ENCODE peak calls at places on chromosome 14, in seven cellular contexts. T is psoas muscle, Z is fibroblast of villous mesenchyme, N is A549, L is AG04450, Q is PC-9, D is lower lobe of right lung. V is an unnamed sample.

GRCh38 chr14:57480044-57480443 is 13.6 kb downstream of the CCDC198 start:
- DNase-seq in N (no peak), Z (peak), L (no peak), Q (no peak), T (no peak), D (no peak), V (peak)

GRCh38 chr14:37558740-37559139 is 36.3 kb downstream of the FOXA1 start:
- DNase-seq in N (no peak), Z (no peak), Q (no peak), L (no peak), T (no peak), D (no peak), V (no peak)

GRCh38 chr14:86847176-86847575 is 1145.8 kb downstream of the GALC start:
- DNase-seq in Z (no peak), Q (no peak), D (no peak), L (no peak), N (no peak), T (no peak), V (no peak)

GRCh38 chr14:65153101-65153500 is 50.8 kb upstream of the MAX start:
- DNase-seq in Z (peak), L (no peak), N (no peak), Q (no peak), T (no peak), D (no peak), V (no peak)

GRCh38 chr14:76908834-76909233 is 82.6 kb downstream of the LRRC74A start:
- DNase-seq in Q (no peak), T (no peak), N (no peak), Z (no peak), D (peak), L (no peak), V (no peak)

GRCh38 chr14:58243790-58244555 is 670 bp upstream of the PSMA3 start:
- DNase-seq in D (no peak), Z (no peak), N (peak), Q (no peak), T (no peak), L (no peak), V (no peak)

GRCh38 chr14:105489607-105490317 is 1.3 kb upstream of the TEDC1 start:
- DNase-seq in N (peak), T (peak), L (peak), Q (peak), Z (peak), D (peak), V (peak)

GRCh38 chr14:101046071-101046470 is 142.5 kb upstream of the RTL1 start:
- DNase-seq in D (no peak), N (no peak), Q (no peak), L (no peak), Z (no peak), T (no peak), V (no peak)

GRCh38 chr14:53953828-53954550 is 2.6 kb downstream of the BMP4 start:
- DNase-seq in D (peak), N (peak), Z (peak), L (no peak), T (peak), Q (peak), V (no peak)

GRCh38 chr14:105026033-105026785 is 5.3 kb upstream of the CDCA4 start:
- DNase-seq in L (no peak), D (no peak), T (no peak), Q (no peak), N (no peak), Z (no peak), V (no peak)

GRCh38 chr14:86481105-86481504 is 951.2 kb downstream of the FLRT2 start:
- DNase-seq in L (no peak), Z (no peak), T (no peak), D (no peak), N (no peak), Q (no peak), V (no peak)

GRCh38 chr14:104599446-104599845 is 5.1 kb downstream of the TMEM179 start:
- DNase-seq in L (no peak), D (peak), N (no peak), Z (no peak), T (no peak), Q (no peak), V (no peak)

GRCh38 chr14:68408680-68409079 is 384.2 kb downstream of the ZFP36L1 start:
- DNase-seq in T (no peak), Z (peak), L (no peak), Q (no peak), N (no peak), D (no peak), V (no peak)

GRCh38 chr14:31487891-31488290 is at the start of gene GPR33:
- DNase-seq in Z (no peak), D (no peak), L (no peak), Q (no peak), T (no peak), N (no peak), V (no peak)

GRCh38 chr14:68292467-68293334 is 473.1 kb downstream of the RAD51B start:
- DNase-seq in Q (no peak), L (no peak), T (no peak), Z (peak), N (no peak), D (no peak), V (no peak)

GRCh38 chr14:39265741-39266588 is 32.2 kb downstream of the MIA2 start:
- DNase-seq in Z (peak), T (peak), D (no peak), Q (no peak), N (no peak), L (no peak), V (no peak)

GRCh38 chr14:50599700-50600444 is 39.9 kb downstream of the ATL1 start:
- DNase-seq in T (no peak), D (no peak), Z (peak), N (peak), Q (no peak), L (no peak), V (peak)

GRCh38 chr14:50362791-50363733 is 33.6 kb downstream of the CDKL1 start:
- DNase-seq in Z (no peak), D (no peak), N (no peak), L (no peak), T (no peak), Q (no peak), V (no peak)

GRCh38 chr14:66009104-66009503 is 477.1 kb upstream of the CCDC196 start:
- DNase-seq in T (no peak), L (no peak), Z (peak), Q (peak), D (no peak), N (peak), V (peak)

GRCh38 chr14:101557811-101558738 is 3.2 kb upstream of the DIO3 start:
- DNase-seq in L (no peak), N (no peak), D (peak), Q (peak), T (peak), Z (peak), V (no peak)

GRCh38 chr14:74244115-74244514 is 4.9 kb downstream of the VSX2 start:
- DNase-seq in N (no peak), Q (no peak), Z (no peak), T (no peak), D (no peak), L (no peak), V (no peak)

GRCh38 chr14:102594514-102595175 is 2.2 kb downstream of the RCOR1 start:
- DNase-seq in L (no peak), N (peak), Q (peak), D (peak), Z (peak), T (peak), V (no peak)

GRCh38 chr14:76489667-76490066 is 113.7 kb downstream of the ESRRB start:
- DNase-seq in T (no peak), D (no peak), Q (no peak), L (no peak), Z (no peak), N (no peak), V (no peak)

GRCh38 chr14:45201908-45202307 is 51.1 kb downstream of the MIS18BP1 start:
- DNase-seq in D (no peak), T (no peak), Z (peak), L (no peak), Q (no peak), N (no peak), V (no peak)

GRCh38 chr14:56686416-56686815 is 106.8 kb downstream of the TMEM260 start:
- DNase-seq in N (no peak), D (no peak), Q (no peak), Z (no peak), L (no peak), T (no peak), V (no peak)

GRCh38 chr14:104747876-104748275 is 5.1 kb upstream of the SIVA1 start:
- DNase-seq in N (no peak), T (peak), D (no peak), L (no peak), Q (no peak), Z (no peak), V (no peak)

GRCh38 chr14:61601923-61602732 is 93.2 kb upstream of the HIF1A start:
- DNase-seq in D (no peak), N (no peak), Z (peak), T (no peak), Q (no peak), L (no peak), V (no peak)

GRCh38 chr14:104171029-104171697 is 32.8 kb downstream of the KIF26A start:
- DNase-seq in Z (no peak), Q (peak), D (peak), L (no peak), T (no peak), N (no peak), V (no peak)

GRCh38 chr14:74362361-74362915 is 14.2 kb downstream of the VRTN start:
- DNase-seq in N (peak), D (peak), Q (peak), L (peak), T (peak), Z (peak), V (peak)

GRCh38 chr14:26841920-26842741 is 244.3 kb upstream of the NOVA1 start:
- DNase-seq in D (no peak), Z (peak), T (peak), L (peak), N (peak), Q (peak), V (peak)

GRCh38 chr14:32043624-32044023 is 33.5 kb upstream of the ARHGAP5 start:
- DNase-seq in T (no peak), N (no peak), Z (no peak), L (no peak), D (no peak), Q (no peak), V (no peak)

GRCh38 chr14:39229222-39229543 is 4.5 kb upstream of the MIA2 start:
- DNase-seq in D (no peak), L (no peak), N (no peak), T (no peak), Q (no peak), Z (no peak), V (no peak)

GRCh38 chr14:58078068-58078467 is 73.9 kb downstream of the ARMH4 start:
- DNase-seq in T (no peak), Q (no peak), Z (peak), D (no peak), L (peak), N (no peak), V (no peak)

GRCh38 chr14:54259821-54260220 is 137.0 kb upstream of the CDKN3 start:
- DNase-seq in L (no peak), Z (no peak), Q (no peak), D (no peak), T (no peak), N (no peak), V (no peak)

GRCh38 chr14:24274101-24274543 is 2.7 kb upstream of the RABGGTA start:
- DNase-seq in T (peak), N (no peak), D (no peak), Z (no peak), L (no peak), Q (peak), V (no peak)

GRCh38 chr14:55451398-55451797 is 11.0 kb upstream of the TBPL2 start:
- DNase-seq in T (no peak), D (no peak), L (no peak), Z (no peak), Q (no peak), N (no peak), V (no peak)

GRCh38 chr14:22850944-22851790 is 14.8 kb downstream of the MMP14 start:
- DNase-seq in N (no peak), Z (peak), D (peak), T (peak), Q (no peak), L (peak), V (peak)
- H3K4me3 ChIP-seq in N (no peak), Z (no peak), D (no peak), T (peak), Q (no peak), L (peak), V (no peak)

GRCh38 chr14:69569859-69570258 is 4.8 kb downstream of the CCDC177 start:
- DNase-seq in Q (no peak), D (no peak), N (no peak), L (no peak), Z (no peak), T (no peak), V (no peak)
- TF ChIP-seq CTCF in Q (no peak), D (no peak), N (no peak), L (no peak), Z (no peak), T (no peak), V (no peak)

GRCh38 chr14:20774258-20774657 is 6.1 kb downstream of the EDDM3B start:
- DNase-seq in N (no peak), Q (no peak), Z (no peak), D (no peak), T (no peak), L (no peak), V (no peak)
- H3K4me3 ChIP-seq in N (no peak), Q (no peak), Z (no peak), D (no peak), T (no peak), L (no peak), V (no peak)

DNA sequence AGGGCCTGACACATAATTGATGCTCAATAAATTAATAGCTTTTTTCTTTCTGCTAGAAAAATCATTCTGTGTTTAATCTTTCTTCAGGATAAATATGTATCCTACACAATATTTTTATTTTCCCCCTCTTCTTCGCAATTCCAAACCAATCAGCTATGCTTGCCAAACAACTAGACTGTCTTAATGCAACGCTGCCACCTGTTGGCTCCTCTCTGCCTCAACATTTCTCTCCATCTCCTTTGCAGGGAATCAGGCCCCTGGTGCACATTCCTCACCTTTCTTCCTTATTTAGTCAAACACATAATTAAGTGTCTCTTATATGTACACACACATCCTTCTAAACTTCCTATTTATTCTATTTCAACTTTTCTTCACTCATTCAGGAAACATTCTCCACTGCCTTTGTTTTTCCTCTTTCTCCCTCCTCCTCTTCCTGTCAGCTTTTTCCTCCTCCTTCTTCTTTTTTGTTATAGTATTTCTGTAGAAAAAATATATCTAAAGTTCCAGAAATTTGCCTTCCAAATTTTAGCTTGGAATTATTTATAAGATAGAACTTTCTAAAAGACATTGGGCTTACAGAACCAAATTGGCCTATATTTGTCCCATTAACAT is 406.0 kb downstream of the PRKD1 start:
- DNase-seq in T (no peak), Z (peak), Q (no peak), N (no peak), L (no peak), D (no peak), V (no peak)
- TF ChIP-seq CTCF in T (no peak), Z (peak), Q (peak), N (no peak), L (peak), D (no peak), V (peak)

DNA sequence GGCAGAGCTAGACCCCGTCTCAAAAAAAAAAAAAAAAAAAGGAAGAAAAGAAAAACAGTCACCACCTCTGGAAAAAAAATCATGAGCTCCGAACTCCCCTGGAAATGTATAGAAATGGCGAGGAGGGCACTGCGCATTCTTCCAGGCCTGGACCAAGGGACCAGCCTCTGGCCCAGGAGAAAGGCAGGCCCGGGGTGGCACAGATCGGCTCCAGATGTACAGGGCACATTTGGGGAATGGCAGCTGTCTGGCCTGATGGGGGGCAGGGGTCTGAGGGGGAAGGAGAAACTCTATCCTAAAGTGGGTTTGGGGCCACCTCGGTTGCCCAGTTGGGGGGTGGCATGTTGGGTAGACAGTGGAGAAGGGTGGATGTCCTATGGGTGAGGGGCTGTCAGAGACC is 46.0 kb upstream of the EML1 start:
- DNase-seq in L (no peak), N (no peak), T (no peak), D (peak), Z (no peak), Q (no peak), V (no peak)
- H3K4me3 ChIP-seq in L (no peak), N (no peak), T (no peak), D (no peak), Z (no peak), Q (no peak), V (no peak)

GRCh38 chr14:33699300-33699699 is 251.6 kb downstream of the EGLN3 start:
- DNase-seq in L (no peak), Z (no peak), T (no peak), N (no peak), D (no peak), Q (no peak), V (no peak)
- TF ChIP-seq CTCF in L (no peak), Z (no peak), T (no peak), N (no peak), D (no peak), Q (no peak), V (no peak)

GRCh38 chr14:69485701-69486100 is 1.2 kb downstream of the PLEKHD1 start:
- DNase-seq in Z (no peak), D (no peak), T (no peak), N (no peak), L (no peak), Q (no peak), V (no peak)

GRCh38 chr14:69483765-69484443 is 624 bp upstream of the PLEKHD1 start:
- DNase-seq in Q (peak), Z (peak), T (peak), D (no peak), N (peak), L (no peak), V (no peak)

GRCh38 chr14:69487226-69487625 is 2.7 kb downstream of the PLEKHD1 start:
- DNase-seq in D (no peak), L (no peak), T (no peak), N (no peak), Z (no peak), Q (no peak), V (no peak)

GRCh38 chr14:69484444-69485113 is at the start of gene PLEKHD1:
- DNase-seq in Z (no peak), N (peak), D (peak), L (no peak), T (no peak), Q (peak), V (no peak)

GRCh38 chr14:69485261-69485660 is 733 bp downstream of the PLEKHD1 start:
- DNase-seq in D (no peak), Z (no peak), T (no peak), Q (no peak), N (no peak), L (no peak), V (no peak)
- H3K4me3 ChIP-seq in D (peak), Z (no peak), T (no peak), Q (no peak), N (peak), L (no peak), V (no peak)

DNA sequence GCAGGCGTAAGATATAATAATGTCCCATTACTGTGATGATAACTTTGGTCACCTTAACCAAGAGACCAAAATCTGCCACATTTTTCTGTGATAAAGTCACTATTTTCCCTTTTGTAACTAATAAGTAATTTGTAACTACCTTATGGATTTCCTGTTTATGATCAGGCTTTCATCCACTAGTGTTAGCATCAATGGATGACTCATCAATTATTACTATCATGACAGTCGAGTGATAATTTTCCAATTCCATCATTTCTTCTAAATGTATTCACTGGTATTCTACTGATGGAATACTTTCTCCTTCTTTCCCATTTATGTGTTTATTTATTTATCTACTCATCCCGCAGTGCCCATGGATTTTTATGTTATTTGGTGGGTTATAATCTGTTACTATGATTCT is 148.4 kb downstream of the UNC79 start:
- DNase-seq in Z (no peak), Q (no peak), T (no peak), N (no peak), L (no peak), D (no peak), V (no peak)
- TF ChIP-seq CTCF in Z (no peak), Q (no peak), T (no peak), N (no peak), L (no peak), D (no peak), V (no peak)

V was measured in AG09309.